ENCODE peak calls at places on chromosomes 3 and 15, in four cellular contexts. One of them, this sample, is unnamed.

GRCh38 chr3:38165722-38166387 is 518 bp downstream of the OXSR1 start:
- DNase-seq in choroid plexus epithelial cell: peak; percentile 56
- DNase-seq in naive thymus-derived CD4-positive, alpha-beta T cell: no peak
- DNase-seq in HCT116: no peak
- DNase-seq in this sample: peak; percentile 63

GRCh38 chr3:24829632-24830229 is 335.1 kb upstream of the THRB start:
- DNase-seq in choroid plexus epithelial cell: peak; percentile 18
- DNase-seq in naive thymus-derived CD4-positive, alpha-beta T cell: no peak
- DNase-seq in HCT116: no peak
- DNase-seq in this sample: peak; percentile 22

GRCh38 chr3:76582632-76583378 is 457.1 kb upstream of the ROBO2 start:
- DNase-seq in choroid plexus epithelial cell: peak; percentile 7
- DNase-seq in naive thymus-derived CD4-positive, alpha-beta T cell: no peak
- DNase-seq in HCT116: no peak
- DNase-seq in this sample: no peak

GRCh38 chr3:73513260-73513659 is 111.5 kb downstream of the PDZRN3 start:
- DNase-seq in choroid plexus epithelial cell: no peak
- DNase-seq in naive thymus-derived CD4-positive, alpha-beta T cell: no peak
- DNase-seq in HCT116: no peak
- DNase-seq in this sample: peak; percentile 96

GRCh38 chr3:185744997-185745843 is 79.6 kb downstream of the IGF2BP2 start:
- DNase-seq in choroid plexus epithelial cell: peak; percentile 86
- DNase-seq in naive thymus-derived CD4-positive, alpha-beta T cell: no peak
- DNase-seq in HCT116: no peak
- DNase-seq in this sample: no peak

GRCh38 chr15:99720533-99720932 is 12.7 kb downstream of the LYSMD4 start:
- DNase-seq in choroid plexus epithelial cell: no peak
- DNase-seq in naive thymus-derived CD4-positive, alpha-beta T cell: no peak
- DNase-seq in HCT116: no peak
- DNase-seq in this sample: no peak

GRCh38 chr3:78762121-78762520 is 1005.7 kb downstream of the ROBO1 start:
- DNase-seq in choroid plexus epithelial cell: no peak
- DNase-seq in naive thymus-derived CD4-positive, alpha-beta T cell: no peak
- DNase-seq in HCT116: no peak
- DNase-seq in this sample: no peak

GRCh38 chr15:58985443-58985842 is 2.0 kb upstream of the RNF111 start:
- DNase-seq in choroid plexus epithelial cell: peak; percentile 59
- DNase-seq in naive thymus-derived CD4-positive, alpha-beta T cell: no peak
- DNase-seq in HCT116: no peak
- DNase-seq in this sample: no peak

GRCh38 chr3:5006755-5007202 is 27.5 kb downstream of the BHLHE40 start:
- DNase-seq in choroid plexus epithelial cell: no peak
- DNase-seq in naive thymus-derived CD4-positive, alpha-beta T cell: no peak
- DNase-seq in HCT116: no peak
- DNase-seq in this sample: no peak

GRCh38 chr3:111210003-111210699 is 138.5 kb downstream of the NECTIN3 start:
- DNase-seq in choroid plexus epithelial cell: peak; percentile 79
- DNase-seq in naive thymus-derived CD4-positive, alpha-beta T cell: no peak
- DNase-seq in HCT116: no peak
- DNase-seq in this sample: no peak

GRCh38 chr15:98896002-98896721 is 111.4 kb downstream of the PGPEP1L start:
- DNase-seq in choroid plexus epithelial cell: peak; percentile 76
- DNase-seq in naive thymus-derived CD4-positive, alpha-beta T cell: no peak
- DNase-seq in HCT116: no peak
- DNase-seq in this sample: no peak

GRCh38 chr3:158768881-158769518 is 32.9 kb upstream of the MFSD1 start:
- DNase-seq in choroid plexus epithelial cell: peak; percentile 99
- DNase-seq in naive thymus-derived CD4-positive, alpha-beta T cell: no peak
- DNase-seq in HCT116: no peak
- DNase-seq in this sample: peak; percentile 9

GRCh38 chr15:92605225-92605944 is 50.2 kb downstream of the FAM174B start:
- DNase-seq in choroid plexus epithelial cell: no peak
- DNase-seq in naive thymus-derived CD4-positive, alpha-beta T cell: no peak
- DNase-seq in HCT116: no peak
- DNase-seq in this sample: no peak

GRCh38 chr3:120382941-120383447 is 33.8 kb upstream of the LRRC58 start:
- DNase-seq in choroid plexus epithelial cell: no peak
- DNase-seq in naive thymus-derived CD4-positive, alpha-beta T cell: no peak
- DNase-seq in HCT116: no peak
- DNase-seq in this sample: no peak

GRCh38 chr3:5699811-5700210 is 512.3 kb downstream of the EDEM1 start:
- DNase-seq in choroid plexus epithelial cell: no peak
- DNase-seq in naive thymus-derived CD4-positive, alpha-beta T cell: no peak
- DNase-seq in HCT116: peak; percentile 22
- DNase-seq in this sample: peak; percentile 40

GRCh38 chr15:65377976-65378366 is at the start of gene IGDCC3:
- DNase-seq in choroid plexus epithelial cell: no peak
- DNase-seq in naive thymus-derived CD4-positive, alpha-beta T cell: no peak
- DNase-seq in HCT116: no peak
- DNase-seq in this sample: no peak

GRCh38 chr15:67366904-67367303 is 112.3 kb downstream of the IQCH start:
- DNase-seq in choroid plexus epithelial cell: no peak
- DNase-seq in naive thymus-derived CD4-positive, alpha-beta T cell: no peak
- DNase-seq in HCT116: no peak
- DNase-seq in this sample: no peak

GRCh38 chr3:17478673-17479072 is 263.8 kb downstream of the TBC1D5 start:
- DNase-seq in choroid plexus epithelial cell: peak; percentile 64
- DNase-seq in naive thymus-derived CD4-positive, alpha-beta T cell: no peak
- DNase-seq in HCT116: peak; percentile 10
- DNase-seq in this sample: no peak

GRCh38 chr15:77611767-77612166 is 20.9 kb downstream of the LINGO1 start:
- DNase-seq in choroid plexus epithelial cell: no peak
- DNase-seq in naive thymus-derived CD4-positive, alpha-beta T cell: no peak
- DNase-seq in HCT116: no peak
- DNase-seq in this sample: no peak
- H3K4me3 ChIP-seq in choroid plexus epithelial cell: no peak overlapping the region
- H3K4me3 ChIP-seq in naive thymus-derived CD4-positive, alpha-beta T cell: no peak overlapping the region
- H3K4me3 ChIP-seq in HCT116: no peak overlapping the region
- H3K4me3 ChIP-seq in this sample: no peak overlapping the region

DNA sequence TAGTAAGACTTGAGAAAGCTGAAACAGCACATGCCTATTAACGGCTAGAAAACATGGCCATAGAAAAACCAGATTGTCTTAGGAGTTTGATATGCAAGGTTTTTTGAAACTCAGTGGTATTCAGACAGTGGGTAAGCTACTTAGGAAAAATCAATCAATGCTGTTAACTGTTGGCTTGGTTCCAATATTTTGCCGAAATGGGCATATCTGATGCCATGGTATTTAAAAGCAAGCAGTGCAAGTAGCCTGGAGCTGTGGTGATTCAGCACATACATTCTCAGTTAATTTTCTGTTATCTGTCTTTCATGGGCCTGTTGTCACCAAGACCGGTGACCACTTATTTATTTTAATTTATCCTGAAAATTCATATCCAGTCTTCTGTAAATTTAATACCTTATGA is 17.3 kb upstream of the SUCNR1 start:
- DNase-seq in choroid plexus epithelial cell: no peak
- DNase-seq in naive thymus-derived CD4-positive, alpha-beta T cell: no peak
- DNase-seq in HCT116: no peak
- DNase-seq in this sample: no peak
- H3K4me3 ChIP-seq in choroid plexus epithelial cell: no peak overlapping the region
- H3K4me3 ChIP-seq in naive thymus-derived CD4-positive, alpha-beta T cell: no peak overlapping the region
- H3K4me3 ChIP-seq in HCT116: no peak overlapping the region
- H3K4me3 ChIP-seq in this sample: no peak overlapping the region

GRCh38 chr15:40472171-40472727 is 1.5 kb downstream of the CHST14 start:
- DNase-seq in choroid plexus epithelial cell: no peak
- DNase-seq in naive thymus-derived CD4-positive, alpha-beta T cell: no peak
- DNase-seq in HCT116: no peak
- DNase-seq in this sample: no peak

GRCh38 chr15:40469776-40470390 is 901 bp upstream of the CHST14 start:
- DNase-seq in choroid plexus epithelial cell: no peak
- DNase-seq in naive thymus-derived CD4-positive, alpha-beta T cell: no peak
- DNase-seq in HCT116: no peak
- DNase-seq in this sample: no peak

GRCh38 chr15:40471778-40472130 is 970 bp downstream of the CHST14 start:
- DNase-seq in choroid plexus epithelial cell: peak; percentile 23
- DNase-seq in naive thymus-derived CD4-positive, alpha-beta T cell: no peak
- DNase-seq in HCT116: no peak
- DNase-seq in this sample: no peak

GRCh38 chr15:40471105-40471777 is 457 bp downstream of the CHST14 start:
- DNase-seq in choroid plexus epithelial cell: no peak
- DNase-seq in naive thymus-derived CD4-positive, alpha-beta T cell: no peak
- DNase-seq in HCT116: no peak
- DNase-seq in this sample: no peak

GRCh38 chr15:40470423-40471104 is at the start of gene CHST14:
- DNase-seq in choroid plexus epithelial cell: peak; percentile 51
- DNase-seq in naive thymus-derived CD4-positive, alpha-beta T cell: peak; percentile 56
- DNase-seq in HCT116: no peak
- DNase-seq in this sample: peak; percentile 48
- H3K4me3 ChIP-seq in choroid plexus epithelial cell: peak within 1 kb of the TSS; percentile 73
- H3K4me3 ChIP-seq in naive thymus-derived CD4-positive, alpha-beta T cell: peak within 1 kb of the TSS; percentile 89
- H3K4me3 ChIP-seq in HCT116: peak within 1 kb of the TSS; percentile 86
- H3K4me3 ChIP-seq in this sample: peak within 1 kb of the TSS; percentile 84

GRCh38 chr3:119223511-119223910 is 17.2 kb downstream of the B4GALT4 start:
- DNase-seq in choroid plexus epithelial cell: peak; percentile 23
- DNase-seq in naive thymus-derived CD4-positive, alpha-beta T cell: no peak
- DNase-seq in HCT116: no peak
- DNase-seq in this sample: no peak
- H3K4me3 ChIP-seq in choroid plexus epithelial cell: no peak overlapping the region
- H3K4me3 ChIP-seq in naive thymus-derived CD4-positive, alpha-beta T cell: no peak overlapping the region
- H3K4me3 ChIP-seq in HCT116: no peak overlapping the region
- H3K4me3 ChIP-seq in this sample: no peak overlapping the region

GRCh38 chr15:31079519-31079918 is 22.0 kb downstream of the TRPM1 start:
- DNase-seq in choroid plexus epithelial cell: peak; percentile 85
- DNase-seq in naive thymus-derived CD4-positive, alpha-beta T cell: no peak
- DNase-seq in HCT116: no peak
- DNase-seq in this sample: no peak

GRCh38 chr15:31081568-31082250 is 19.8 kb downstream of the TRPM1 start:
- DNase-seq in choroid plexus epithelial cell: no peak
- DNase-seq in naive thymus-derived CD4-positive, alpha-beta T cell: no peak
- DNase-seq in HCT116: no peak
- DNase-seq in this sample: no peak

GRCh38 chr15:31078461-31078860 is 23.1 kb downstream of the TRPM1 start:
- DNase-seq in choroid plexus epithelial cell: no peak
- DNase-seq in naive thymus-derived CD4-positive, alpha-beta T cell: no peak
- DNase-seq in HCT116: no peak
- DNase-seq in this sample: no peak

GRCh38 chr15:31082771-31083393 is 18.6 kb downstream of the TRPM1 start:
- DNase-seq in choroid plexus epithelial cell: no peak
- DNase-seq in naive thymus-derived CD4-positive, alpha-beta T cell: no peak
- DNase-seq in HCT116: no peak
- DNase-seq in this sample: no peak

GRCh38 chr15:31080618-31081017 is 20.9 kb downstream of the TRPM1 start:
- DNase-seq in choroid plexus epithelial cell: peak; percentile 25
- DNase-seq in naive thymus-derived CD4-positive, alpha-beta T cell: peak; percentile 6
- DNase-seq in HCT116: peak; percentile 15
- DNase-seq in this sample: peak; percentile 37
- H3K4me3 ChIP-seq in choroid plexus epithelial cell: peak overlapping the region; percentile 12
- H3K4me3 ChIP-seq in naive thymus-derived CD4-positive, alpha-beta T cell: no peak overlapping the region
- H3K4me3 ChIP-seq in HCT116: no peak overlapping the region
- H3K4me3 ChIP-seq in this sample: no peak overlapping the region

GRCh38 chr3:171110715-171111114 is 84.2 kb upstream of the SLC2A2 start:
- DNase-seq in choroid plexus epithelial cell: no peak
- DNase-seq in naive thymus-derived CD4-positive, alpha-beta T cell: no peak
- DNase-seq in HCT116: no peak
- DNase-seq in this sample: no peak

GRCh38 chr3:171101982-171102610 is 75.6 kb upstream of the SLC2A2 start:
- DNase-seq in choroid plexus epithelial cell: peak; percentile 48
- DNase-seq in naive thymus-derived CD4-positive, alpha-beta T cell: no peak
- DNase-seq in HCT116: no peak
- DNase-seq in this sample: no peak

GRCh38 chr3:171113716-171114115 is 87.2 kb upstream of the SLC2A2 start:
- DNase-seq in choroid plexus epithelial cell: no peak
- DNase-seq in naive thymus-derived CD4-positive, alpha-beta T cell: no peak
- DNase-seq in HCT116: no peak
- DNase-seq in this sample: no peak

GRCh38 chr3:171103185-171103584 is 76.7 kb upstream of the SLC2A2 start:
- DNase-seq in choroid plexus epithelial cell: no peak
- DNase-seq in naive thymus-derived CD4-positive, alpha-beta T cell: no peak
- DNase-seq in HCT116: no peak
- DNase-seq in this sample: no peak

DNA sequence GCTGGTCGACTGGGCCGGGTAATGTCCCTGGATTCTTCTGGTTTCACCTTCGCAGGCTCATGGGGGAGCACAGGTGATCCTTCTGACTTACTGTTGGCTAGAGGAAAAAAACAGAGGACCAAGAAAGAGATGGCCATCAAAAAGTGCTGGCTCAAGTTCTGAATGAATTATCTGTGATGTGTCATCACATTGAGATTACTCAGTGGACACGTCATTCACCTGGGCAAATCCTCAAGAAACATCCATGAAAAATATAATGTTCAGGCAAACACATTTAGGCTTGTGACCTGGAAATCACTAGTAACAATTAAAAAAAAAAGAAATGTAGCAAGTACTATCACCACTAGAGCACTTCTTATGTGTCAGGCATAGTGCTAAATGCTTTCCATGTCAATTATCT is 81.5 kb upstream of the SLC2A2 start:
- DNase-seq in choroid plexus epithelial cell: no peak
- DNase-seq in naive thymus-derived CD4-positive, alpha-beta T cell: no peak
- DNase-seq in HCT116: peak; percentile 24
- DNase-seq in this sample: no peak
- H3K4me3 ChIP-seq in choroid plexus epithelial cell: no peak overlapping the region
- H3K4me3 ChIP-seq in naive thymus-derived CD4-positive, alpha-beta T cell: no peak overlapping the region
- H3K4me3 ChIP-seq in HCT116: no peak overlapping the region
- H3K4me3 ChIP-seq in this sample: no peak overlapping the region

GRCh38 chr15:57215371-57215770 is 160.9 kb upstream of the CGNL1 start:
- DNase-seq in choroid plexus epithelial cell: no peak
- DNase-seq in naive thymus-derived CD4-positive, alpha-beta T cell: no peak
- DNase-seq in HCT116: no peak
- DNase-seq in this sample: no peak

GRCh38 chr15:57216288-57216687 is 160.0 kb upstream of the CGNL1 start:
- DNase-seq in choroid plexus epithelial cell: peak; percentile 91
- DNase-seq in naive thymus-derived CD4-positive, alpha-beta T cell: no peak
- DNase-seq in HCT116: no peak
- DNase-seq in this sample: no peak

GRCh38 chr15:57217716-57218598 is 158.3 kb upstream of the CGNL1 start:
- DNase-seq in choroid plexus epithelial cell: peak; percentile 47
- DNase-seq in naive thymus-derived CD4-positive, alpha-beta T cell: no peak
- DNase-seq in HCT116: no peak
- DNase-seq in this sample: no peak

GRCh38 chr15:57220220-57220619 is 156.1 kb upstream of the CGNL1 start:
- DNase-seq in choroid plexus epithelial cell: peak; percentile 72
- DNase-seq in naive thymus-derived CD4-positive, alpha-beta T cell: no peak
- DNase-seq in HCT116: no peak
- DNase-seq in this sample: no peak

DNA sequence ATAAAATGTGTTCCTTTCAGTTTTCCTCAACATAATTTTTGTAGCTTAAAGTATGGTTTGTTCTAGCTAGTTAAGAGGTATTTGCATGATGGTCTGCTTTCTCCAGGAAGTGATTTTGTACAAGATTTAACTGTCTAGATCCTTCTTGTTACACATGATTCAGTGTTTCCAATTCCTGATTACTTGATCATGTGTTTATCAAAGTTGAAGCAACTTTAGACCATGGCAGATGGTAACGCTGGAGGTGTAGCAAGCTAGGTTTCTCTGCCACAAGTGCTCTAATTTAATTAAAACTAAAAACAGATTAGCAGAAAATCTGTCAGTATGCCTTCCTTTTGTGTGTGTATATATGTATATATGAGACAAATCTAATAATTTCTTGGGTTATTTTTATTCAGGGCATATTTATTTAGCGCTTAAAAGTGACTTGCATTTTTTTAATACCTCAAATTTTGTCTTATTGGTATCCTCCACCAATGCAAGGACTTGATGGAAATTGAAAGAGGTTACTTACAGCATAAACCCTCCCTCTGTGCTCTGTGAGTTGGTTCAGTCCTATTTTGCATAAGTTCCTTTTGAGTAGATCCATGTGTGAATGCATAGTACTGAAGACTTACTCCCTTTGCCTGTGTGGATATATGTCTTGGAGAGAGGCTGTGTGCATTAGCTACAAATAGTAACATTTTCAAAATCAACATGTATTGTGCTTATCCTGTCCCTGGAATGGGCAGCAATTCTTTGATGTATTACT is 157.3 kb upstream of the CGNL1 start:
- DNase-seq in choroid plexus epithelial cell: peak; percentile 99
- DNase-seq in naive thymus-derived CD4-positive, alpha-beta T cell: no peak
- DNase-seq in HCT116: no peak
- DNase-seq in this sample: no peak
- H3K4me3 ChIP-seq in choroid plexus epithelial cell: peak overlapping the region; percentile 57
- H3K4me3 ChIP-seq in naive thymus-derived CD4-positive, alpha-beta T cell: no peak overlapping the region
- H3K4me3 ChIP-seq in HCT116: no peak overlapping the region
- H3K4me3 ChIP-seq in this sample: no peak overlapping the region

This sample was measured in small intestine.